ENCODE peak calls at places on chromosomes 3 and 15, in ten cellular contexts. F is coronary artery, J is fibroblast of pulmonary artery, A is WERI-Rb-1, L is AML-193, X is NCI-H748 treated with DMSO at 0.1 percent for 48 hours, E is mesendoderm, V is osteocyte, C is ACHN, H is HepG2. I is an unnamed sample.

GRCh38 chr3:22795917-22796316 is 407.2 kb upstream of the UBE2E2 start:
- DNase-seq in F (no peak), J (no peak), A (no peak), X (no peak), V (no peak), E (peak; percentile 34), H (no peak), C (no peak), L (no peak), I (no peak)

GRCh38 chr3:122973893-122974615 is 53.5 kb downstream of the SEMA5B start:
- DNase-seq in J (no peak), H (no peak), L (no peak), A (peak; percentile 84), F (no peak), X (no peak), C (no peak), V (no peak), E (no peak), I (no peak)

GRCh38 chr3:128488995-128489859 is 3.8 kb downstream of the GATA2 start:
- DNase-seq in X (peak; percentile 7), V (no peak), L (no peak), F (no peak), E (peak; percentile 79), J (peak; percentile 62), C (no peak), A (no peak), H (peak; percentile 65), I (peak; percentile 49)

GRCh38 chr3:179324270-179324754 is 1.5 kb downstream of the ZNF639 start:
- DNase-seq in L (peak; percentile 57), V (no peak), C (peak; percentile 4), X (no peak), J (peak; percentile 33), A (no peak), F (no peak), H (no peak), E (peak; percentile 29), I (peak; percentile 35)

GRCh38 chr3:46946856-46947544 is 29.5 kb downstream of the CCDC12 start:
- DNase-seq in C (peak; percentile 66), F (no peak), E (no peak), A (no peak), X (no peak), J (peak; percentile 34), H (peak; percentile 45), L (no peak), V (no peak), I (no peak)

GRCh38 chr15:88839146-88839545 is 35.9 kb downstream of the ACAN start:
- DNase-seq in L (no peak), E (no peak), C (no peak), H (no peak), X (no peak), V (no peak), J (no peak), A (no peak), F (no peak), I (no peak)

GRCh38 chr3:58085616-58086015 is 77.4 kb downstream of the FLNB start:
- DNase-seq in H (no peak), F (no peak), C (no peak), J (no peak), A (no peak), V (no peak), L (no peak), X (no peak), E (no peak), I (no peak)

GRCh38 chr3:64686446-64686908 is 1.3 kb downstream of the ADAMTS9 start:
- DNase-seq in E (peak; percentile 77), X (no peak), C (peak; percentile 73), L (no peak), V (no peak), F (no peak), H (peak; percentile 18), J (no peak), A (peak; percentile 37), I (no peak)

GRCh38 chr3:10632741-10633140 is 127.4 kb upstream of the ATP2B2 start:
- DNase-seq in H (no peak), X (no peak), E (no peak), J (no peak), C (no peak), L (no peak), F (no peak), A (no peak), V (no peak), I (no peak)

GRCh38 chr3:116059421-116060096 is 385.7 kb downstream of the LSAMP start:
- DNase-seq in F (no peak), X (no peak), C (peak; percentile 76), V (no peak), A (no peak), L (no peak), H (peak; percentile 1), E (peak; percentile 97), J (peak; percentile 54), I (peak; percentile 77)

GRCh38 chr3:61928020-61928419 is 366.6 kb downstream of the PTPRG start:
- DNase-seq in J (peak; percentile 9), X (no peak), F (no peak), C (no peak), L (no peak), A (no peak), V (no peak), H (no peak), E (no peak), I (peak; percentile 18)

GRCh38 chr3:166471074-166471753 is 634.0 kb upstream of the BCHE start:
- DNase-seq in H (no peak), J (no peak), F (no peak), C (peak; percentile 10), X (no peak), V (no peak), A (no peak), E (no peak), L (no peak), I (no peak)

GRCh38 chr15:55703873-55704285 is 39.1 kb downstream of the PRTG start:
- DNase-seq in V (no peak), J (peak; percentile 11), X (no peak), A (no peak), C (peak; percentile 94), H (no peak), E (no peak), L (no peak), F (no peak), I (peak; percentile 39)

GRCh38 chr3:36991147-36991546 is 1.8 kb downstream of the EPM2AIP1 start:
- DNase-seq in H (no peak), L (no peak), J (no peak), A (no peak), F (no peak), E (no peak), V (no peak), C (no peak), X (no peak), I (no peak)

GRCh38 chr3:172096881-172097420 is 57.6 kb downstream of the FNDC3B start:
- DNase-seq in H (peak; percentile 91), L (peak; percentile 82), C (no peak), V (no peak), E (peak; percentile 90), J (peak; percentile 90), X (no peak), F (no peak), A (no peak), I (peak; percentile 94)

GRCh38 chr3:156459434-156459833 is 95.5 kb downstream of the SSR3 start:
- DNase-seq in H (no peak), X (no peak), J (no peak), A (no peak), F (no peak), L (no peak), V (no peak), E (no peak), C (no peak), I (peak; percentile 31)

GRCh38 chr15:76514292-76514691 is 177.7 kb downstream of the ISL2 start:
- DNase-seq in L (no peak), J (no peak), V (no peak), H (peak; percentile 71), E (no peak), A (peak; percentile 78), X (peak; percentile 82), F (no peak), C (no peak), I (no peak)

GRCh38 chr3:169327969-169328368 is 335.5 kb downstream of the MECOM start:
- DNase-seq in J (no peak), V (no peak), C (no peak), E (no peak), L (peak; percentile 38), F (no peak), H (peak; percentile 16), X (no peak), A (no peak), I (no peak)

GRCh38 chr3:19147905-19148767 is at the start of gene KCNH8:
- DNase-seq in A (peak; percentile 75), L (no peak), X (peak; percentile 30), H (no peak), C (no peak), E (peak; percentile 57), J (no peak), V (no peak), F (no peak), I (no peak)

GRCh38 chr15:61712124-61712759 is 348.0 kb downstream of the VPS13C start:
- DNase-seq in F (no peak), A (no peak), V (no peak), C (no peak), H (no peak), E (no peak), L (no peak), J (no peak), X (no peak), I (no peak)

GRCh38 chr3:122635789-122636188 is 44.9 kb upstream of the PARP14 start:
- DNase-seq in E (no peak), H (no peak), X (no peak), F (no peak), C (no peak), J (peak; percentile 21), A (no peak), L (no peak), V (no peak), I (peak; percentile 52)

GRCh38 chr3:45958333-45958791 is 15.1 kb downstream of the CXCR6 start:
- DNase-seq in E (no peak), C (no peak), X (no peak), H (no peak), V (no peak), J (no peak), L (no peak), F (no peak), A (no peak), I (no peak)

GRCh38 chr15:59278120-59278519 is 71.5 kb downstream of the LDHAL6B start:
- DNase-seq in H (peak; percentile 74), V (no peak), F (no peak), L (no peak), X (no peak), E (no peak), J (peak; percentile 76), C (no peak), A (no peak), I (peak; percentile 52)

GRCh38 chr15:57306305-57306943 is 69.9 kb upstream of the CGNL1 start:
- DNase-seq in X (peak; percentile 84), V (peak; percentile 92), F (peak; percentile 79), A (peak; percentile 91), J (peak; percentile 72), C (peak; percentile 76), E (peak; percentile 91), L (peak; percentile 60), H (peak; percentile 38), I (peak; percentile 63)

GRCh38 chr3:195771651-195772300 is 40.0 kb downstream of the MUC4 start:
- DNase-seq in C (no peak), F (no peak), X (no peak), H (no peak), J (no peak), A (no peak), L (no peak), E (no peak), V (no peak), I (no peak)

GRCh38 chr3:174325834-174326705 is 533.1 kb upstream of the NAALADL2 start:
- DNase-seq in L (no peak), C (no peak), H (no peak), F (no peak), X (no peak), A (no peak), E (no peak), J (peak; percentile 25), V (no peak), I (peak; percentile 72)

GRCh38 chr15:33067456-33067855 is 127.1 kb downstream of the FMN1 start:
- DNase-seq in C (no peak), V (no peak), X (no peak), A (no peak), L (no peak), E (peak; percentile 81), J (peak; percentile 19), F (no peak), H (no peak), I (no peak)

GRCh38 chr15:51782357-51782896 is 31.0 kb downstream of the TMOD2 start:
- DNase-seq in C (peak; percentile 21), J (peak; percentile 31), X (no peak), H (no peak), E (peak; percentile 48), A (no peak), L (peak; percentile 4), F (no peak), V (no peak), I (peak; percentile 17)